ENCODE peak calls at places on chromosomes 7 and 10, in nine cellular contexts. N is PC-9, I is fibroblast of the aortic adventitia, F is fibroblast of pulmonary artery, Y is uterus, B is AG09309, J is astrocyte of the spinal cord, T is type B pancreatic cell, G is A549. M is an unnamed sample.

GRCh38 chr10:60149003-60149402 is 240.7 kb downstream of the ANK3 start:
- DNase-seq in I (no peak), N (no peak), Y (no peak), T (no peak), J (no peak), G (no peak), B (no peak), F (no peak), M (no peak)

GRCh38 chr10:19824397-19825342 is 8.4 kb downstream of the PLXDC2 start:
- DNase-seq in Y (no peak), T (no peak), I (no peak), B (no peak), N (no peak), F (no peak), G (no peak), J (no peak), M (no peak)

GRCh38 chr7:12674861-12675260 is 12.6 kb upstream of the ARL4A start:
- DNase-seq in B (no peak), I (peak), G (no peak), Y (no peak), N (no peak), T (no peak), J (peak), F (peak), M (peak)

GRCh38 chr7:102106625-102107024 is 180.0 kb upstream of the SH2B2 start:
- DNase-seq in Y (peak), T (no peak), B (no peak), F (no peak), J (no peak), I (no peak), N (no peak), G (no peak), M (no peak)

GRCh38 chr10:79081353-79082034 is 12.7 kb downstream of the ZMIZ1 start:
- DNase-seq in J (peak), N (peak), Y (no peak), I (peak), B (peak), F (peak), G (no peak), T (no peak), M (no peak)

GRCh38 chr7:24668922-24669635 is 88.2 kb downstream of the GSDME start:
- DNase-seq in Y (no peak), G (no peak), B (no peak), J (no peak), N (no peak), F (peak), T (no peak), I (peak), M (no peak)

GRCh38 chr7:28149291-28150101 is 31.1 kb downstream of the JAZF1 start:
- DNase-seq in G (no peak), T (no peak), Y (no peak), J (no peak), F (no peak), N (no peak), B (no peak), I (no peak), M (peak)

GRCh38 chr7:25496394-25497103 is 268.3 kb upstream of the NPVF start:
- DNase-seq in J (no peak), T (no peak), B (no peak), Y (no peak), N (no peak), F (no peak), G (no peak), I (no peak), M (peak)

GRCh38 chr7:139182363-139182762 is 48.7 kb upstream of the UBN2 start:
- DNase-seq in B (no peak), G (no peak), N (no peak), J (no peak), F (no peak), Y (no peak), I (no peak), T (no peak), M (no peak)

GRCh38 chr10:29555091-29555745 is 79.6 kb downstream of the SVIL start:
- DNase-seq in B (no peak), Y (no peak), J (no peak), F (no peak), I (no peak), T (no peak), N (no peak), G (no peak), M (peak)

GRCh38 chr7:98286093-98286525 is 4.6 kb downstream of the BRI3 start:
- DNase-seq in I (peak), Y (peak), F (peak), T (no peak), N (peak), B (no peak), J (peak), G (no peak), M (no peak)

GRCh38 chr7:141133646-141134045 is 59.8 kb downstream of the TMEM178B start:
- DNase-seq in G (no peak), J (peak), Y (no peak), I (no peak), B (no peak), N (no peak), F (no peak), T (no peak), M (no peak)

GRCh38 chr7:103660455-103661371 is 214.7 kb upstream of the SLC26A5 start:
- DNase-seq in B (no peak), J (peak), I (no peak), N (no peak), Y (no peak), F (peak), T (no peak), G (no peak), M (no peak)

GRCh38 chr10:43305881-43306280 is 39.0 kb upstream of the RASGEF1A start:
- DNase-seq in F (peak), G (no peak), T (no peak), J (no peak), B (no peak), Y (no peak), I (peak), N (no peak), M (peak)

GRCh38 chr10:113666682-113667252 is 2.9 kb upstream of the NRAP start:
- DNase-seq in N (no peak), G (no peak), Y (no peak), J (peak), I (peak), F (peak), T (no peak), B (no peak), M (peak)

GRCh38 chr7:148670374-148670773 is 28.3 kb upstream of the CUL1 start:
- DNase-seq in B (no peak), I (no peak), F (no peak), G (no peak), T (no peak), N (no peak), J (no peak), Y (no peak), M (no peak)

GRCh38 chr10:68636335-68636734 is 76.2 kb downstream of the TET1 start:
- DNase-seq in B (no peak), I (no peak), N (no peak), J (no peak), F (no peak), G (no peak), T (no peak), Y (no peak), M (no peak)

GRCh38 chr10:124701435-124701834 is 42.7 kb downstream of the FAM53B start:
- DNase-seq in N (no peak), I (peak), Y (peak), G (no peak), F (peak), T (no peak), B (no peak), J (peak), M (no peak)

GRCh38 chr10:35613597-35614226 is 8.6 kb downstream of the GJD4 start:
- DNase-seq in T (no peak), B (no peak), G (peak), Y (no peak), I (peak), N (no peak), J (peak), F (peak), M (no peak)

GRCh38 chr10:29666201-29666600 is 31.4 kb upstream of the SVIL start:
- DNase-seq in I (no peak), Y (no peak), J (no peak), F (no peak), T (no peak), B (no peak), G (no peak), N (no peak), M (no peak)

GRCh38 chr10:46294641-46295230 is 7.9 kb downstream of the ANTXRL start:
- DNase-seq in Y (no peak), F (no peak), G (no peak), I (no peak), B (no peak), T (no peak), N (no peak), J (no peak), M (no peak)

GRCh38 chr10:46293228-46293627 is 6.4 kb downstream of the ANTXRL start:
- DNase-seq in I (no peak), T (no peak), G (no peak), B (no peak), Y (no peak), N (no peak), J (no peak), F (no peak), M (no peak)

GRCh38 chr10:46291817-46292572 is 5.2 kb downstream of the ANTXRL start:
- DNase-seq in Y (no peak), J (no peak), F (no peak), B (no peak), T (no peak), N (no peak), I (no peak), G (no peak), M (no peak)

GRCh38 chr10:46292573-46293023 is 5.8 kb downstream of the ANTXRL start:
- DNase-seq in Y (no peak), F (no peak), J (no peak), T (no peak), N (no peak), B (no peak), I (no peak), G (no peak), M (no peak)

GRCh38 chr10:46293832-46294640 is 7.2 kb downstream of the ANTXRL start:
- DNase-seq in B (no peak), F (no peak), I (no peak), J (no peak), Y (no peak), T (no peak), G (no peak), N (no peak), M (no peak)
- TF ChIP-seq CTCF in B (no peak), F (peak), I (no peak), J (no peak), Y (no peak), T (no peak), G (peak), N (no peak), M (no peak)

GRCh38 chr7:3165681-3166580 is 122.3 kb upstream of the CARD11 start:
- DNase-seq in T (no peak), Y (no peak), J (no peak), F (no peak), G (no peak), I (no peak), N (no peak), B (no peak), M (no peak)

GRCh38 chr7:3164363-3164762 is 120.7 kb upstream of the CARD11 start:
- DNase-seq in Y (no peak), G (no peak), B (no peak), N (peak), T (no peak), F (no peak), I (no peak), J (no peak), M (no peak)

GRCh38 chr7:3159039-3159438 is 115.4 kb upstream of the CARD11 start:
- DNase-seq in B (no peak), I (no peak), N (no peak), T (no peak), J (no peak), F (no peak), G (no peak), Y (no peak), M (no peak)

GRCh38 chr7:3159445-3159844 is 115.8 kb upstream of the CARD11 start:
- DNase-seq in T (no peak), F (no peak), B (no peak), N (no peak), J (no peak), G (no peak), Y (no peak), I (no peak), M (no peak)

DNA sequence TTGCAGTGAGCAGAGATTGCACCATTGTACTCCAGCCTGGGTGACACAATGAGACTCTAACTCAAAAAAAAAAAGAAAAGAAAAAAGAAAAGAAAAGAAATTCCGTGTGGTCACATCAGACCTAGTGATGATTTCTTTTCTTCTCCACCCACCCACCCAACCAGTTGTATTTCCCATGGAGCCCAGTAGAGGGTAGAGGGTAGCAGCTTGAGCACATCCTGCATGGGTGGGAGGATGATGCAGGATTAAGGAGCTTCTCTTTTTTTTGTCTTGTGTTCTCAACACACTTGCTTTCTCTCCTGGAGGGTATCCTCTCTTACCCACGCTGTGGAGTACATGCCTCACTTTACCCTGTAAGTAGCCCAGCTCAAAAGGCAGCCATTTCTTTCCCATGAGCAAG is 118.6 kb upstream of the CARD11 start:
- DNase-seq in I (peak), G (no peak), Y (no peak), F (peak), J (peak), N (no peak), T (no peak), B (no peak), M (peak)
- TF ChIP-seq CTCF in I (peak), G (no peak), Y (no peak), F (peak), J (no peak), N (no peak), T (no peak), B (no peak), M (no peak)

DNA sequence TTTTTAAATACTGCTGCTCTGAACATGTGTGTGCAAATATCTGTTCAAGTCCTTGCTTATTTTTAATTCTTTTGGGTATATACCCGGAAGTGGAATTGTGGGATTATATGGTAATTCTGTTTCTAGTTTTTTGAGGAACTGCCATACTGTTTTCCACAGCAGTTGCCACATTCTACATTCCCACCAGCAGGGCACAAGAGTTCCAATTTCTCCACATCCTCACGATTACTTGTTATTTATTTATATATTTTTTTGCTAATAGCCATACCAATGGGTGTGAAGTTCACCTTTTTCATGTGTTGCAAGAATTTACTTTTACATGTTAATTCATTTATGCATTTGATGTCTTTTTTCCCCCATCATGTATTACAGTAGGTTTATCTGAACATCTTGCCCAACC is 79.6 kb upstream of the CXCL12 start:
- DNase-seq in I (peak), J (no peak), T (no peak), G (no peak), F (no peak), N (no peak), B (no peak), Y (no peak), M (no peak)
- TF ChIP-seq CTCF in I (peak), J (no peak), T (peak), G (no peak), F (peak), N (no peak), B (peak), Y (no peak), M (no peak)

GRCh38 chr7:94252971-94253370 is 141.7 kb upstream of the COL1A2 start:
- DNase-seq in T (no peak), I (no peak), N (no peak), G (no peak), J (no peak), B (no peak), F (peak), Y (no peak), M (no peak)
- TF ChIP-seq CTCF in T (no peak), I (no peak), N (no peak), G (no peak), J (no peak), B (no peak), F (no peak), Y (no peak), M (no peak)

GRCh38 chr7:128672927-128673517 is 930 bp downstream of the GARIN1A start:
- DNase-seq in Y (no peak), T (no peak), B (no peak), G (no peak), F (peak), I (peak), J (peak), N (no peak), M (peak)
- TF ChIP-seq CTCF in Y (no peak), T (peak), B (peak), G (peak), F (peak), I (peak), J (peak), N (no peak), M (peak)

GRCh38 chr10:63003816-63004453 is 129.2 kb upstream of the NRBF2 start:
- DNase-seq in N (no peak), J (no peak), F (peak), T (no peak), Y (no peak), I (peak), B (no peak), G (peak), M (no peak)
- TF ChIP-seq CTCF in N (peak), J (peak), F (peak), T (peak), Y (no peak), I (peak), B (no peak), G (peak), M (peak)

GRCh38 chr10:122244001-122244715 is 26.9 kb upstream of the BTBD16 start:
- DNase-seq in N (no peak), G (no peak), F (no peak), B (no peak), I (no peak), J (no peak), T (no peak), Y (no peak), M (no peak)
- TF ChIP-seq CTCF in N (no peak), G (no peak), F (no peak), B (no peak), I (no peak), J (no peak), T (no peak), Y (no peak), M (no peak)

GRCh38 chr10:128722947-128723346 is 596.7 kb upstream of the MKI67 start:
- DNase-seq in N (no peak), F (no peak), B (no peak), Y (no peak), I (no peak), G (no peak), T (no peak), J (no peak), M (no peak)
- TF ChIP-seq CTCF in N (no peak), F (no peak), B (no peak), Y (no peak), I (no peak), G (no peak), T (no peak), J (no peak), M (no peak)

GRCh38 chr10:122336961-122337360 is 37.5 kb upstream of the PLEKHA1 start:
- DNase-seq in B (no peak), T (no peak), N (no peak), G (no peak), F (no peak), I (no peak), Y (no peak), J (no peak), M (no peak)
- TF ChIP-seq CTCF in B (no peak), T (no peak), N (no peak), G (no peak), F (no peak), I (no peak), Y (no peak), J (no peak), M (no peak)

M was measured in activated CD8-positive, alpha-beta T cell treated with anti-CD3 and anti-CD28 coated beads for 36 hours.